ENCODE peak calls at places on chromosomes 13 and 19, in six cellular contexts. One of them, this sample, is unnamed.

GRCh38 chr13:35191883-35192282 is 249.8 kb downstream of the NBEA start:
- DNase-seq in astrocyte: peak
- DNase-seq in astrocyte of the spinal cord: no peak
- DNase-seq in thoracic aorta: no peak
- DNase-seq in dorsolateral prefrontal cortex: no peak
- DNase-seq in body of pancreas: no peak
- DNase-seq in this sample: no peak

GRCh38 chr13:50161052-50161451 is 145.8 kb downstream of the KCNRG start:
- DNase-seq in astrocyte: peak
- DNase-seq in dorsolateral prefrontal cortex: no peak
- DNase-seq in thoracic aorta: no peak
- DNase-seq in body of pancreas: peak
- DNase-seq in astrocyte of the spinal cord: no peak
- DNase-seq in this sample: no peak

GRCh38 chr13:82747948-82748347 is 1134.3 kb downstream of the SLITRK1 start:
- DNase-seq in dorsolateral prefrontal cortex: no peak
- DNase-seq in astrocyte of the spinal cord: peak
- DNase-seq in astrocyte: peak
- DNase-seq in thoracic aorta: no peak
- DNase-seq in body of pancreas: no peak
- DNase-seq in this sample: no peak

GRCh38 chr19:31015778-31016177 is 333.5 kb downstream of the TSHZ3 start:
- DNase-seq in astrocyte: no peak
- DNase-seq in thoracic aorta: no peak
- DNase-seq in astrocyte of the spinal cord: no peak
- DNase-seq in dorsolateral prefrontal cortex: no peak
- DNase-seq in body of pancreas: no peak
- DNase-seq in this sample: no peak

GRCh38 chr19:55095260-55096060 is 19.8 kb downstream of the EPS8L1 start:
- DNase-seq in body of pancreas: no peak
- DNase-seq in dorsolateral prefrontal cortex: no peak
- DNase-seq in astrocyte of the spinal cord: no peak
- DNase-seq in astrocyte: no peak
- DNase-seq in thoracic aorta: no peak
- DNase-seq in this sample: no peak

GRCh38 chr13:60448907-60449510 is 52.0 kb downstream of the TDRD3 start:
- DNase-seq in dorsolateral prefrontal cortex: no peak
- DNase-seq in thoracic aorta: no peak
- DNase-seq in body of pancreas: peak
- DNase-seq in astrocyte: peak
- DNase-seq in astrocyte of the spinal cord: peak
- DNase-seq in this sample: peak

GRCh38 chr19:49441210-49441959 is at the start of gene SLC17A7:
- DNase-seq in astrocyte of the spinal cord: no peak
- DNase-seq in dorsolateral prefrontal cortex: no peak
- DNase-seq in thoracic aorta: no peak
- DNase-seq in astrocyte: no peak
- DNase-seq in body of pancreas: no peak
- DNase-seq in this sample: no peak

GRCh38 chr19:21440321-21440720 is 43.4 kb downstream of the ZNF493 start:
- DNase-seq in body of pancreas: no peak
- DNase-seq in astrocyte: no peak
- DNase-seq in astrocyte of the spinal cord: no peak
- DNase-seq in dorsolateral prefrontal cortex: no peak
- DNase-seq in thoracic aorta: no peak
- DNase-seq in this sample: no peak

GRCh38 chr19:48925240-48925843 is 8.2 kb upstream of the DHDH start:
- DNase-seq in body of pancreas: no peak
- DNase-seq in astrocyte of the spinal cord: peak
- DNase-seq in thoracic aorta: no peak
- DNase-seq in dorsolateral prefrontal cortex: no peak
- DNase-seq in astrocyte: peak
- DNase-seq in this sample: no peak

DNA sequence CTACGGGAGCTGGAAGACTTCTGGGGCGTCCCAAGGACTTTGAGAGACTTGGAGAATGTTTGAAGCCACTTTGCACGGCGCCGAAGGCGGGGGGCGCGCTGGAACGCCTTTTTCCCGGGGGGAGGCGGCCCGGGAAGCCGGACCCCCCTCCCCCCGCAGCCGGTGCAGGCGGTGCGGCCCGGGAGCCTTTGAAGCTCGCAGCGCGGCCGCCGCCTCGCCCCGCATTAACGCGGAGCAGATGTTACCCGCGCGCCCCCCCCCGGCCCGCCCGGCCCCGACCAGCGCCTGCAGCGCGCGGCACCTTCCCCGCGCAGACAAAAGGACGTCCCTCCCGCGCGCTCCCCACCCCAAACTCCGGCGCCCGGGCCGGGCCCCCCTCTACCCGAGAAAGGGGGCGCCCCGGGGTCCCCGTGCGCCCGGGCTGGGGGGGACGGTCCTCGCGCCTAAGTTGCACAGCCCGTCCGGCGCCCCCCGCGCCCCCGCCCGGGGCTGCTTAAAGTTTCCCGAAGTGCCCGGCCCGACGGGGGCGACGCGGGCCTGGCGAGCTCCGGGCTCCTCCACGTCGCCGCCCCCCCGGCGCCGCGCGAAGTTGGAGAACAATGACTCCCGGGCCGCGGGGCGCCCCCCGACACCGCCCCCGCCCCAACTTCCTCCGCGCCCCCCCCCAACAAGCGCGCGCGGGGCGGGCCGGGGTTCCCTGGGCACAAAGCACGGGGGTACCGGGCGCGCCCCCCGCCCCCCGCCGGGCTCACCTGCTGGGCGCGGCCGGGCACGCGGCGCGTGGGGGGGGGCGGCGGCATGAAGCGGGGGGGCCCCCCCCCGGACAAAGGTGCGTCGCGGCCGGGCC is 644 bp downstream of the TCF3 start:
- DNase-seq in body of pancreas: peak
- DNase-seq in astrocyte: no peak
- DNase-seq in dorsolateral prefrontal cortex: no peak
- DNase-seq in thoracic aorta: no peak
- DNase-seq in astrocyte of the spinal cord: peak
- DNase-seq in this sample: no peak
- TF ChIP-seq CTCF in body of pancreas: no peak
- TF ChIP-seq CTCF in astrocyte: no peak
- TF ChIP-seq CTCF in dorsolateral prefrontal cortex: no peak
- TF ChIP-seq CTCF in thoracic aorta: no peak
- TF ChIP-seq CTCF in astrocyte of the spinal cord: no peak
- TF ChIP-seq CTCF in this sample: no peak

DNA sequence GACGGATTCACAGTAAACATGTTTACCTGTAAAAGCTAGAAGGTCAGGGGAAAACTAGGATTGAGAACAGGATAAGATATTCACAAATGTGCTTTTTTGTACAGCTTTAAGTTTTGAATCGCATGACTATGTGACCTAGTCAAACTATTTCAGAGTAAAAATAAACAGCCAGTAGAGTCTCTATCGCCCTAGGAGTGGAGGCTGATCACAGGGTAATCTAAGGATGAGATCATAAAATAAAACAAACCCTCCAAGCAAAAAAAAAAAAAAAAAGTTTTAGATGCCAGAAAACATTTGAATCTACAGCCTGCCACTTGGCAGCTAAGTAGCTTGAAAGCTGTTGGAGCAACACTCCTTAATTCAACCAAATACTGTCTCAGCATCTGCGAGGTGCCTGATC is 26.8 kb downstream of the ZNF350 start:
- DNase-seq in astrocyte of the spinal cord: no peak
- DNase-seq in astrocyte: no peak
- DNase-seq in dorsolateral prefrontal cortex: no peak
- DNase-seq in thoracic aorta: no peak
- DNase-seq in body of pancreas: no peak
- DNase-seq in this sample: no peak
- H3K4me3 ChIP-seq in astrocyte of the spinal cord: no peak
- H3K4me3 ChIP-seq in astrocyte: no peak
- H3K4me3 ChIP-seq in dorsolateral prefrontal cortex: no peak
- H3K4me3 ChIP-seq in thoracic aorta: no peak
- H3K4me3 ChIP-seq in body of pancreas: no peak
- H3K4me3 ChIP-seq in this sample: no peak

GRCh38 chr19:4124638-4125037 is 716 bp upstream of the MAP2K2 start:
- DNase-seq in dorsolateral prefrontal cortex: no peak
- DNase-seq in thoracic aorta: no peak
- DNase-seq in body of pancreas: no peak
- DNase-seq in astrocyte of the spinal cord: no peak
- DNase-seq in astrocyte: no peak
- DNase-seq in this sample: no peak

GRCh38 chr19:4121815-4122214 is 2.1 kb downstream of the MAP2K2 start:
- DNase-seq in dorsolateral prefrontal cortex: no peak
- DNase-seq in astrocyte of the spinal cord: no peak
- DNase-seq in thoracic aorta: no peak
- DNase-seq in body of pancreas: no peak
- DNase-seq in astrocyte: no peak
- DNase-seq in this sample: no peak

GRCh38 chr19:4122480-4122879 is 1.4 kb downstream of the MAP2K2 start:
- DNase-seq in dorsolateral prefrontal cortex: no peak
- DNase-seq in thoracic aorta: no peak
- DNase-seq in body of pancreas: no peak
- DNase-seq in astrocyte of the spinal cord: no peak
- DNase-seq in astrocyte: no peak
- DNase-seq in this sample: no peak

GRCh38 chr19:4120933-4121612 is 2.8 kb downstream of the MAP2K2 start:
- DNase-seq in dorsolateral prefrontal cortex: no peak
- DNase-seq in thoracic aorta: no peak
- DNase-seq in astrocyte: no peak
- DNase-seq in body of pancreas: no peak
- DNase-seq in astrocyte of the spinal cord: no peak
- DNase-seq in this sample: no peak

DNA sequence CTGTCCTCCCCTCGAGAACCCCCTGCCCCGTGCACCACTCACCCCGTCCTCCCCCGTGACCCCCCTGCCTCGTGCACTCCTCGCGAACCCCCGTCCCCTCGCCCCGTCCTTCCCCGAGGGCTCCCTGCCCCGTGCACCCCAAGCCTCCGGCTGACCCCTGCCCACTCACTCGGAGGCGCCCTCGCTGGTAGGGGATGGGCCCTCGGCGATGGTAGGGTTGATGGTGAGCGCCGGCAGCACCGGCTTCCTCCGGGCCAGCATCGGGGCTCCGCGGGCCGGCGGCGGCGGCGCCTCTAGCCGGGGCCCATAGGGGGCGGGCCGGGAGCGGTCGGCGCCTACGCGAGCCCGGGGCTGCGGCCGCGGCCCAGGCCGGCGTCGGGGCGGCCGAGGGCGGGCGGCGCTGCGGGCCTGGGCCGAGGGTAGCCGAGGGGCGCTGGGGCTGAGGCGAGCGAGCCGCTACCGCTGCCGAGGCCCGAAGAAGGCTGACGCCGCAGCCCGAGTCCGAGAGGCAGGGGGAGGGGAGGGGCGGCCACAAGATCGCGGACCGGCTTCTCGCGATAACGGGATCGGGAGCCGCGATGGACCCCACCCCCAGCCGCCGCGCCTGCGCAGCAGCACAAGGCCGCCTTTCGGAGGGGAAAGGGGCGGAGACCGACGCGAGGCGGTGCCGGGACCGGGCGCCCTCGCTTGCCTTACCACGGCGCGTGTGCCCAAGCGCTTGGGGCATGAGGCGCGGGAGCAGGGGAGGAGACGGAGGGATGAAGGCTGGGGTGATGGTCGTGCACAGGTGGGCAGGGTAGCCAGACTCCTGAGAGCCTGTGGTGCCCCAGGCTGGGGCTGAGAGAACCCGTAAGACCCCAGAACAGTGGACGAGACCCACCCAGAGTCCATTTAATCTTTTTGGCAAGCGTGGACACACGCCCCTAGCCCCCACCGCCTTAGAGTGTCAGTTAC is at the start of gene MAP2K2:
- DNase-seq in astrocyte: peak
- DNase-seq in dorsolateral prefrontal cortex: peak
- DNase-seq in thoracic aorta: peak
- DNase-seq in body of pancreas: peak
- DNase-seq in astrocyte of the spinal cord: peak
- DNase-seq in this sample: peak
- TF ChIP-seq CTCF in astrocyte: no peak
- TF ChIP-seq CTCF in dorsolateral prefrontal cortex: peak
- TF ChIP-seq CTCF in thoracic aorta: peak
- TF ChIP-seq CTCF in body of pancreas: no peak
- TF ChIP-seq CTCF in astrocyte of the spinal cord: no peak
- TF ChIP-seq CTCF in this sample: no peak

GRCh38 chr13:100363351-100363750 is 225.2 kb downstream of the GGACT start:
- DNase-seq in astrocyte of the spinal cord: peak
- DNase-seq in dorsolateral prefrontal cortex: no peak
- DNase-seq in thoracic aorta: no peak
- DNase-seq in astrocyte: peak
- DNase-seq in body of pancreas: no peak
- DNase-seq in this sample: peak

GRCh38 chr13:100362371-100362770 is 226.2 kb downstream of the GGACT start:
- DNase-seq in thoracic aorta: no peak
- DNase-seq in astrocyte: no peak
- DNase-seq in astrocyte of the spinal cord: no peak
- DNase-seq in body of pancreas: no peak
- DNase-seq in dorsolateral prefrontal cortex: no peak
- DNase-seq in this sample: no peak

GRCh38 chr13:100361504-100361903 is 227.1 kb downstream of the GGACT start:
- DNase-seq in body of pancreas: no peak
- DNase-seq in dorsolateral prefrontal cortex: no peak
- DNase-seq in thoracic aorta: no peak
- DNase-seq in astrocyte: peak
- DNase-seq in astrocyte of the spinal cord: peak
- DNase-seq in this sample: no peak

GRCh38 chr13:100356889-100357288 is 231.7 kb downstream of the GGACT start:
- DNase-seq in dorsolateral prefrontal cortex: no peak
- DNase-seq in astrocyte of the spinal cord: peak
- DNase-seq in astrocyte: no peak
- DNase-seq in thoracic aorta: no peak
- DNase-seq in body of pancreas: no peak
- DNase-seq in this sample: no peak

DNA sequence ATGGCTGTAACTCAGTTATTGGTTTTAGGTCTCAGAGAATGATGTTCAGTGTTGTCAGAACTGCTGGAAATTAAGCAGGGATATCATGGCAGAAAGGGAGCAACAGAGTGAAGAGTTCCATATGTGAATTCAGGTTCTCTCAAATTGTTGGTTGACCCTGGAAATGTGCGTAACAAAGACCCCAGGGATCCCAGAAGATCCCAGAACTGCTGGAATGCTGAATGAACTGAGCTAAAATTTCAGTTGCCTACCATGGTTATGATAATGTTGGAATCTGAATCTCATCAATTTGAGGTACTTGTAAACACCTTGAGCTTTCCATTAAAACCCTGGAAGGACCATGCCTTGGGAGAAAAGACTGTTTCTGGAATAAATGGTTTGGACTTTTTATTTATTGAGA is 230.8 kb downstream of the GGACT start:
- DNase-seq in astrocyte of the spinal cord: no peak
- DNase-seq in dorsolateral prefrontal cortex: no peak
- DNase-seq in body of pancreas: no peak
- DNase-seq in astrocyte: no peak
- DNase-seq in thoracic aorta: no peak
- DNase-seq in this sample: no peak
- H3K4me3 ChIP-seq in astrocyte of the spinal cord: no peak
- H3K4me3 ChIP-seq in dorsolateral prefrontal cortex: no peak
- H3K4me3 ChIP-seq in body of pancreas: no peak
- H3K4me3 ChIP-seq in astrocyte: no peak
- H3K4me3 ChIP-seq in thoracic aorta: no peak
- H3K4me3 ChIP-seq in this sample: no peak

This sample was measured in retinal pigment epithelial cell.